ENCODE peak calls at places on chromosomes 4 and X, in four cellular contexts. F is ACHN; R is germinal center; H is activated CD8-positive, alpha-beta memory T cell treated with anti-CD3 and anti-CD28 coated beads for 48 hours. U is an unnamed sample.
A peak's percentile ranks its signal among the peaks of the same experiment; 100 is the strongest.

GRCh38 chrX:43139645-43140044 is 361.7 kb upstream of the PPP1R2C start:
- DNase-seq in F (no peak), R (no peak), H (no peak), U (no peak)

GRCh38 chrX:115940888-115941332 is 229.6 kb upstream of the AGTR2 start:
- DNase-seq in F (peak; percentile 22), R (peak; percentile 45), H (no peak), U (peak; percentile 67)

GRCh38 chrX:51332188-51332942 is at the start of gene NUDT10:
- DNase-seq in F (no peak), R (peak; percentile 3), H (peak; percentile 15), U (peak; percentile 55)

GRCh38 chr4:89298160-89298559 is 9.4 kb downstream of the GPRIN3 start:
- DNase-seq in F (no peak), R (peak; percentile 47), H (no peak), U (no peak)

GRCh38 chrX:20378291-20378920 is 111.7 kb upstream of the RPS6KA3 start:
- DNase-seq in F (no peak), R (no peak), H (no peak), U (no peak)

GRCh38 chrX:29671426-29671825 is 543.9 kb upstream of the MAGEB2 start:
- DNase-seq in F (no peak), R (no peak), H (no peak), U (no peak)

GRCh38 chrX:73913580-73913979 is 350.6 kb downstream of the CHIC1 start:
- DNase-seq in F (no peak), R (no peak), H (no peak), U (peak; percentile 77)

GRCh38 chr4:52572936-52573485 is 86.1 kb downstream of the USP46 start:
- DNase-seq in F (no peak), R (no peak), H (no peak), U (no peak)

GRCh38 chrX:70313503-70313902 is 23.6 kb downstream of the KIF4A start:
- DNase-seq in F (peak; percentile 2), R (no peak), H (no peak), U (no peak)

GRCh38 chr4:116726523-116726922 is 358.9 kb downstream of the TRAM1L1 start:
- DNase-seq in F (no peak), R (no peak), H (no peak), U (no peak)

GRCh38 chr4:187504974-187505797 is 490.4 kb upstream of the ZFP42 start:
- DNase-seq in F (no peak), R (no peak), H (no peak), U (no peak)

GRCh38 chr4:124499266-124499665 is 213.3 kb downstream of the ANKRD50 start:
- DNase-seq in F (no peak), R (no peak), H (no peak), U (peak; percentile 35)

GRCh38 chrX:45068555-45068954 is 132.1 kb downstream of the DIPK2B start:
- DNase-seq in F (peak; percentile 0), R (no peak), H (no peak), U (no peak)

GRCh38 chr4:120156115-120156718 is 89.6 kb upstream of the MAD2L1 start:
- DNase-seq in F (peak; percentile 59), R (peak; percentile 13), H (no peak), U (peak; percentile 71)

GRCh38 chr4:83107636-83108035 is 6.9 kb downstream of the PLAC8 start:
- DNase-seq in F (no peak), R (no peak), H (peak; percentile 40), U (no peak)

GRCh38 chrX:12975999-12976558 is 1.2 kb downstream of the TMSB4X start:
- DNase-seq in F (peak; percentile 42), R (no peak), H (no peak), U (no peak)

GRCh38 chrX:9576059-9576458 is 111.2 kb downstream of the TBL1X start:
- DNase-seq in F (no peak), R (no peak), H (no peak), U (no peak)

GRCh38 chr4:157978680-157979361 is 194.0 kb downstream of the GASK1B start:
- DNase-seq in F (peak; percentile 70), R (peak; percentile 15), H (no peak), U (peak; percentile 83)

GRCh38 chrX:118727686-118728339 is 407 bp downstream of the IL13RA1 start:
- DNase-seq in F (peak; percentile 10), R (no peak), H (no peak), U (no peak)

GRCh38 chr4:155442267-155443105 is 65.7 kb upstream of the MAP9 start:
- DNase-seq in F (peak; percentile 64), R (peak; percentile 15), H (peak; percentile 28), U (peak; percentile 67)

GRCh38 chr4:78477276-78477675 is 74.3 kb upstream of the ANXA3 start:
- DNase-seq in F (no peak), R (no peak), H (no peak), U (no peak)

GRCh38 chr4:119946359-119946758 is 120.3 kb downstream of the MAD2L1 start:
- DNase-seq in F (no peak), R (no peak), H (no peak), U (no peak)

GRCh38 chr4:1604181-1604705 is 79.9 kb downstream of the FAM53A start:
- DNase-seq in F (no peak), R (no peak), H (no peak), U (no peak)

GRCh38 chr4:76199664-76200211 is 13.9 kb downstream of the SCARB2 start:
- DNase-seq in F (no peak), R (peak; percentile 64), H (no peak), U (peak; percentile 96)

GRCh38 chrX:130108647-130109428 is 1.5 kb downstream of the ELF4 start:
- DNase-seq in F (peak; percentile 18), R (peak; percentile 46), H (no peak), U (peak; percentile 9)

GRCh38 chr4:27360651-27361347 is 500.2 kb downstream of the STIM2 start:
- DNase-seq in F (no peak), R (no peak), H (no peak), U (no peak)

GRCh38 chrX:103730746-103731508 is 20.2 kb downstream of the TMEM31 start:
- DNase-seq in F (no peak), R (no peak), H (no peak), U (no peak)

GRCh38 chr4:26273308-26273980 is 47.4 kb upstream of the RBPJ start:
- DNase-seq in F (no peak), R (no peak), H (no peak), U (no peak)